ENCODE peak calls at places on chromosomes 6 and 20, in seven cellular contexts. C is heart left ventricle, J is GM13976, T is dorsolateral prefrontal cortex, N is BJ, S is progenitor cell of endocrine pancreas, H is cardiac muscle cell. X is an unnamed sample.

GRCh38 chr20:38004416-38004815 is 28.8 kb downstream of the TTI1 start:
- DNase-seq in H (no peak), T (no peak), J (no peak), N (no peak), C (no peak), S (no peak), X (no peak)

GRCh38 chr20:19045366-19045765 is 167.1 kb upstream of the SLC24A3 start:
- DNase-seq in S (no peak), H (no peak), T (no peak), J (no peak), C (no peak), N (no peak), X (no peak)

GRCh38 chr6:85110943-85111342 is 338.9 kb upstream of the NT5E start:
- DNase-seq in S (no peak), H (no peak), T (no peak), N (no peak), C (no peak), J (no peak), X (no peak)

GRCh38 chr6:96923871-96924493 is 546 bp upstream of the KLHL32 start:
- DNase-seq in C (no peak), H (peak), J (no peak), N (no peak), S (no peak), T (no peak), X (no peak)

GRCh38 chr20:53647286-53647821 is 53.7 kb upstream of the ZNF217 start:
- DNase-seq in N (no peak), J (no peak), C (no peak), H (no peak), S (no peak), T (no peak), X (no peak)

GRCh38 chr20:48708630-48709029 is 119.2 kb downstream of the PREX1 start:
- DNase-seq in C (no peak), N (no peak), S (no peak), J (no peak), H (no peak), T (no peak), X (no peak)

GRCh38 chr20:47204008-47204745 is 152.3 kb downstream of the ZMYND8 start:
- DNase-seq in S (no peak), N (no peak), H (no peak), C (no peak), T (no peak), J (no peak), X (no peak)

GRCh38 chr20:3802524-3803239 is 6.6 kb downstream of the CDC25B start:
- DNase-seq in H (no peak), C (no peak), S (no peak), N (no peak), T (no peak), J (no peak), X (no peak)

GRCh38 chr6:3457710-3458605 is 1.1 kb upstream of the SLC22A23 start:
- DNase-seq in C (peak), J (no peak), T (peak), S (no peak), H (peak), N (no peak), X (peak)

GRCh38 chr20:44419131-44419844 is 56.4 kb upstream of the TTPAL start:
- DNase-seq in T (no peak), C (no peak), S (no peak), J (no peak), H (no peak), N (no peak), X (no peak)

GRCh38 chr6:43917878-43918382 is 147.9 kb downstream of the VEGFA start:
- DNase-seq in N (no peak), H (no peak), T (no peak), J (no peak), S (no peak), C (no peak), X (no peak)

GRCh38 chr6:2911171-2911570 is 8.1 kb upstream of the SERPINB9 start:
- DNase-seq in S (no peak), C (no peak), H (no peak), T (no peak), N (no peak), J (no peak), X (no peak)

GRCh38 chr20:37534401-37535157 is 6.9 kb upstream of the BLCAP start:
- DNase-seq in C (peak), T (no peak), S (no peak), N (no peak), J (peak), H (peak), X (peak)

DNA sequence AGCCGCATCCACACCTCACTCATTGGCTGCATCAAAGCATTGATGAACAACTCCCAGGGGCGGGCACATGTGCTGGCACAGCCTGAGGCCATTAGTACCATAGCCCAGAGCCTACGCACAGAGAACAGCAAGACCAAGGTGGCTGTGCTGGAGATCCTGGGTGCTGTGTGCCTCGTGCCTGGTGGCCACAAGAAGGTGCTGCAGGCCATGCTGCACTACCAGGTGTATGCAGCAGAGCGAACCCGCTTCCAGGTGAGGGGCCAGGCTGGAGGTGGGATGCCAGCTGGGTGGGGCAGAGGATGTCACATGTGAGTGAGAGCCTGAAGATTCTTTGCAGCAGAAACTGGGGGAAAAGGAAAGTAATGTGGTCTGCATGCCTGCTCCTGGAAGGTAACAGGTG is 66.7 kb downstream of the MOCS1 start:
- DNase-seq in T (no peak), S (no peak), H (no peak), J (no peak), C (no peak), N (no peak), X (no peak)
- TF ChIP-seq CTCF in T (no peak), S (peak), H (no peak), J (no peak), C (no peak), N (no peak), X (no peak)

GRCh38 chr6:110593637-110594036 is 117.2 kb upstream of the SLC22A16 start:
- DNase-seq in N (no peak), H (no peak), T (no peak), C (no peak), S (no peak), J (no peak), X (no peak)
- TF ChIP-seq CTCF in N (no peak), H (no peak), T (no peak), C (no peak), S (no peak), J (no peak), X (no peak)

GRCh38 chr6:91590191-91590590 is 1003.3 kb upstream of the MAP3K7 start:
- DNase-seq in J (no peak), S (no peak), T (no peak), N (no peak), C (no peak), H (no peak), X (no peak)
- TF ChIP-seq CTCF in J (no peak), S (no peak), T (no peak), N (no peak), C (no peak), H (no peak), X (no peak)

GRCh38 chr20:63498950-63499332 is at the start of gene EEF1A2:
- DNase-seq in J (no peak), S (peak), N (no peak), H (peak), C (no peak), T (peak), X (peak)
- TF ChIP-seq CTCF in J (no peak), S (no peak), N (peak), H (no peak), C (no peak), T (no peak), X (no peak)

DNA sequence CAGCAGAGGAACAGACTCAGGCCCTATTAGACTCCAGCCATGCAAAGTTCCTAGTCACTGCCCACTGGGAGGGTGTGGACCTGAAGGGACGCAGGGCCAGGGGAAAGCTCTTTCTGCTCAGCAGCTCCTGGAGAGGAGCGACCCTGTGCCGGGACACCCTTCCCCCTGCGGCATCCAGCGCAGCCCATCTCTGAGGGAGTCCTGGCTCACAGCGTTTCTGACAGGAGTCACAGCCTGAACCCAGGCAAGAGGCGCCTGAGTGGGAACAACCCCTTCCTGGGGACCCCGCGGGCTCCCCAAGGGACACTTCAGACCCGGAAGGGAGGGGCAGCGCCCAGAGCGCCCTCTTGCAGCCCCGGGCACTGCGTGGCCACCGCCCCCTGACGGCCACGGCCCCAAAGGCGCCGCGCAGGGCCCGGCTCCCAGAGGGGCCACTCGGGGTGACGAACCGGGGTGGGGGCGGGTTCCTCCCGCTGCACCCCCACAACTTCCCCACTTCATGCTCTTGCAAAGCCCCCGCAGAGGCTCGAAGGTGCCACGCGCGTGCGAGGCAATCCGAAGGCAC is 853 bp downstream of the UCKL1 start:
- DNase-seq in C (peak), T (no peak), S (no peak), J (peak), H (peak), N (no peak), X (peak)
- TF ChIP-seq CTCF in C (peak), T (peak), S (peak), J (peak), H (peak), N (peak), X (peak)

GRCh38 chr20:25249198-25249931 is 1.5 kb downstream of the PYGB start:
- DNase-seq in T (no peak), J (no peak), H (no peak), N (no peak), S (no peak), C (peak), X (no peak)
- TF ChIP-seq CTCF in T (no peak), J (no peak), H (no peak), N (no peak), S (no peak), C (peak), X (no peak)

X was measured in nephron progenitor cell.